ENCODE peak calls at places on chromosomes 5 and 9, in six cellular contexts. H, Z, C, B, W and D are unnamed samples.

GRCh38 chr9:135310134-135310533 is 169.4 kb upstream of the PPP1R26 start:
- DNase-seq in H (no peak), Z (no peak), C (no peak), W (no peak), B (no peak), D (no peak)

GRCh38 chr5:54754420-54754819 is 231.0 kb downstream of the ESM1 start:
- DNase-seq in H (peak; percentile 33), C (peak; percentile 31), W (no peak), B (no peak), Z (no peak), D (no peak)

GRCh38 chr9:101601904-101602765 is 7.4 kb upstream of the PPP3R2 start:
- DNase-seq in B (peak; percentile 46), Z (peak; percentile 63), W (peak; percentile 71), C (peak; percentile 28), H (peak; percentile 80), D (no peak)

GRCh38 chr5:68818870-68819269 is 274.9 kb upstream of the SLC30A5 start:
- DNase-seq in C (no peak), H (no peak), Z (no peak), W (no peak), B (no peak), D (no peak)

GRCh38 chr9:135914921-135915320 is 7.6 kb upstream of the CAMSAP1 start:
- DNase-seq in H (no peak), C (peak; percentile 78), W (no peak), B (no peak), Z (no peak), D (no peak)

GRCh38 chr9:68775003-68775730 is 70.1 kb downstream of the PIP5K1B start:
- DNase-seq in W (no peak), Z (no peak), H (no peak), C (no peak), B (no peak), D (peak; percentile 39)

GRCh38 chr5:113140837-113141661 is 164.5 kb downstream of the DCP2 start:
- DNase-seq in B (no peak), C (peak; percentile 89), H (peak; percentile 95), W (peak; percentile 38), Z (peak; percentile 86), D (peak; percentile 79)

GRCh38 chr9:132663851-132664250 is 5.9 kb downstream of the DDX31 start:
- DNase-seq in C (no peak), Z (no peak), B (no peak), W (no peak), H (no peak), D (no peak)

GRCh38 chr5:100709771-100710170 is 174.6 kb downstream of the FAM174A start:
- DNase-seq in B (no peak), H (no peak), Z (peak; percentile 62), W (no peak), C (no peak), D (no peak)

GRCh38 chr9:90642570-90643539 is at the start of gene DIRAS2:
- DNase-seq in Z (peak; percentile 54), H (peak; percentile 36), W (peak; percentile 84), C (peak; percentile 57), B (no peak), D (peak; percentile 8)

GRCh38 chr5:107619781-107620180 is 51.0 kb downstream of the EFNA5 start:
- DNase-seq in C (no peak), W (no peak), H (peak; percentile 2), B (no peak), Z (no peak), D (no peak)

GRCh38 chr5:163506726-163507125 is 1.3 kb downstream of the MAT2B start:
- DNase-seq in W (peak; percentile 30), B (no peak), C (peak; percentile 75), H (peak; percentile 61), Z (peak; percentile 37), D (no peak)

GRCh38 chr9:6905850-6906375 is 148.1 kb downstream of the KDM4C start:
- DNase-seq in H (no peak), B (no peak), W (no peak), Z (no peak), C (no peak), D (no peak)

GRCh38 chr9:18359335-18359734 is 114.6 kb upstream of the ADAMTSL1 start:
- DNase-seq in W (no peak), Z (peak; percentile 41), C (peak; percentile 93), H (peak; percentile 42), B (no peak), D (no peak)

GRCh38 chr5:141149812-141150211 is at the start of gene PCDHB6:
- DNase-seq in Z (peak; percentile 6), C (no peak), B (peak; percentile 56), H (peak; percentile 45), W (no peak), D (no peak)

GRCh38 chr5:10706326-10706725 is 54.7 kb downstream of the DAP start:
- DNase-seq in B (no peak), C (no peak), W (no peak), Z (no peak), H (no peak), D (no peak)

GRCh38 chr9:78314953-78315870 is 18.3 kb downstream of the PSAT1 start:
- DNase-seq in B (no peak), C (peak; percentile 88), W (no peak), H (peak; percentile 53), Z (peak; percentile 45), D (no peak)

GRCh38 chr5:55450050-55450765 is 84.6 kb downstream of the PLPP1 start:
- DNase-seq in H (peak; percentile 24), Z (peak; percentile 40), B (no peak), W (no peak), C (peak; percentile 59), D (no peak)

GRCh38 chr5:38743562-38743961 is 102.2 kb upstream of the OSMR start:
- DNase-seq in W (no peak), H (no peak), B (no peak), C (no peak), Z (no peak), D (no peak)

GRCh38 chr5:136062563-136063274 is 33.9 kb downstream of the TGFBI start:
- DNase-seq in B (peak; percentile 69), C (peak; percentile 44), H (peak; percentile 64), W (peak; percentile 77), Z (peak; percentile 65), D (no peak)

GRCh38 chr5:148849461-148849860 is 23.1 kb downstream of the ADRB2 start:
- DNase-seq in Z (no peak), W (no peak), B (no peak), H (no peak), C (no peak), D (no peak)

GRCh38 chr5:125058185-125058826 is 311.9 kb upstream of the ZNF608 start:
- DNase-seq in C (no peak), B (no peak), Z (peak; percentile 68), H (peak; percentile 38), W (peak; percentile 17), D (peak; percentile 65)

GRCh38 chr5:142515036-142515435 is 170.9 kb downstream of the FGF1 start:
- DNase-seq in W (no peak), C (no peak), B (no peak), H (no peak), Z (peak; percentile 30), D (no peak)

GRCh38 chr5:92886751-92887150 is 694.3 kb downstream of the NR2F1-AS1 start:
- DNase-seq in Z (no peak), W (no peak), C (no peak), B (no peak), H (no peak), D (no peak)

DNA sequence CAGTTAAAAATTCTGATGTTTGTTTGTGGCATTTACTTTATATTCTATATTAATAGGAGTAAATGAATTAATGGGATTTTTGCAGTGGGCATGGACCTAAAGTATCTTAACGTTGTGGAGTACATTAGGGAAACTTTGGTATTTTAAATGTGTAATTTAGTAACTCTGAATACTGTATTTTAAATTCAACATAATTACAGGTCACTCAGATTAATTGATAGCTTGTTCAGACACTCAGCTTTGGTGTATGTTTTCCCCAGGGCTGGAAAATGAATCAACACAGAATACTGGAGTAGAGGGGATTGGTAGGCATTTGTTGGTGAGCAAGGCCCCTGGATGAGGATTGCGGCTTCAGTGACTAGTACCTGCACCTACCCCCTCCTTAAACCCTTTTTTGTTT is 117.5 kb downstream of the TRIO start:
- DNase-seq in H (no peak), B (no peak), W (no peak), C (no peak), Z (no peak), D (no peak)
- H3K4me3 ChIP-seq in H (no peak overlapping the region), B (no peak overlapping the region), W (no peak overlapping the region), C (no peak overlapping the region), Z (no peak overlapping the region), D (no peak overlapping the region)

GRCh38 chr5:139653616-139654015 is 5.5 kb downstream of the CXXC5 start:
- DNase-seq in B (no peak), C (no peak), Z (no peak), W (no peak), H (peak; percentile 30), D (no peak)
- H3K4me3 ChIP-seq in B (peak overlapping the region; percentile 16), C (no peak overlapping the region), Z (no peak overlapping the region), W (no peak overlapping the region), H (peak overlapping the region; percentile 91), D (peak overlapping the region; percentile 90)

GRCh38 chr5:134127376-134127861 is 12.9 kb downstream of the TCF7 start:
- DNase-seq in H (peak; percentile 50), B (no peak), W (no peak), Z (peak; percentile 70), C (peak; percentile 66), D (no peak)
- H3K4me3 ChIP-seq in H (no peak overlapping the region), B (no peak overlapping the region), W (no peak overlapping the region), Z (no peak overlapping the region), C (no peak overlapping the region), D (no peak overlapping the region)

GRCh38 chr9:86624616-86625015 is 270.4 kb upstream of the TUT7 start:
- DNase-seq in Z (no peak), H (no peak), B (no peak), C (no peak), W (no peak), D (peak; percentile 6)
- H3K4me3 ChIP-seq in Z (no peak overlapping the region), H (no peak overlapping the region), B (no peak overlapping the region), C (no peak overlapping the region), W (no peak overlapping the region), D (no peak overlapping the region)

GRCh38 chr5:9453480-9454011 is 92.3 kb downstream of the SEMA5A start:
- DNase-seq in H (no peak), Z (no peak), C (no peak), B (no peak), W (no peak), D (no peak)
- H3K4me3 ChIP-seq in H (no peak overlapping the region), Z (no peak overlapping the region), C (no peak overlapping the region), B (no peak overlapping the region), W (no peak overlapping the region), D (no peak overlapping the region)

DNA sequence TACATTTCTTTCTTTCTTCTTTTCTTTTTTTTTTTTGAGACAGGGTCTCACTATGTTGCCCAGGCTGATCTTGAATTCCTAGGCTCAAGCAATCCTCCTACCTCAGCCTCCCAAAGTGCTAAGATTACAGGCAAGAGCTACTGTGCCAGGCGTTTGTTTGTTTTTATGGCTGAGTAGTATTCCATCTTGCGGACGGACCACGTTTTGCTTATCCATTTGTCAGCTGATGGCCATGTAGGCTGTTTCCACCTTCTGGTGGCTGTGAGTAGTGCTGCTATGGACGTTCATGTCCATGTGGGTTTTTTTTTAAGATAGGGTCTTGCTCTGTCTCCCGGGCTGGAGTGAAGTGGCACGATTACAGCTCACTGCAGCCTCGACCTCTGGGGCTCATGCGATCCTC is 2.5 kb downstream of the DOK3 start:
- DNase-seq in B (peak; percentile 51), Z (peak; percentile 40), C (no peak), H (peak; percentile 26), W (no peak), D (no peak)
- H3K4me3 ChIP-seq in B (no peak overlapping the region), Z (no peak overlapping the region), C (no peak overlapping the region), H (no peak overlapping the region), W (no peak overlapping the region), D (no peak overlapping the region)

GRCh38 chr5:172798422-172799215 is 27.6 kb upstream of the DUSP1 start:
- DNase-seq in C (peak; percentile 95), Z (peak; percentile 87), H (peak; percentile 84), B (no peak), W (no peak), D (peak; percentile 89)
- H3K4me3 ChIP-seq in C (no peak overlapping the region), Z (no peak overlapping the region), H (peak overlapping the region; percentile 31), B (no peak overlapping the region), W (no peak overlapping the region), D (no peak overlapping the region)

GRCh38 chr9:128685022-128685332 is 4.0 kb upstream of the SET start:
- DNase-seq in H (no peak), B (peak; percentile 82), W (no peak), Z (no peak), C (no peak), D (no peak)
- H3K4me3 ChIP-seq in H (peak overlapping the region; percentile 92), B (peak overlapping the region; percentile 83), W (no peak overlapping the region), Z (peak overlapping the region; percentile 89), C (peak overlapping the region; percentile 77), D (no peak overlapping the region)